ENCODE peak calls at places on chromosomes 12 and 14, in ten cellular contexts. One of them, this sample, is unnamed.

GRCh38 chr12:58041441-58041840 is 100.1 kb downstream of the ATP23 start:
- DNase-seq in keratinocyte: no peak
- DNase-seq in left lung: no peak
- DNase-seq in RWPE2: no peak
- DNase-seq in stomach: no peak
- DNase-seq in Peyer's patch: no peak
- DNase-seq in thoracic aorta: no peak
- DNase-seq in fibroblast of lung: no peak
- DNase-seq in aorta: no peak
- DNase-seq in adrenal gland: no peak
- DNase-seq in this sample: no peak

GRCh38 chr12:68367903-68368302 is 35.7 kb upstream of the MDM1 start:
- DNase-seq in left lung: no peak
- DNase-seq in fibroblast of lung: no peak
- DNase-seq in keratinocyte: no peak
- DNase-seq in RWPE2: no peak
- DNase-seq in thoracic aorta: no peak
- DNase-seq in stomach: no peak
- DNase-seq in aorta: no peak
- DNase-seq in adrenal gland: no peak
- DNase-seq in Peyer's patch: no peak
- DNase-seq in this sample: no peak

GRCh38 chr12:16421806-16422205 is 74.4 kb downstream of the MGST1 start:
- DNase-seq in RWPE2: no peak
- DNase-seq in adrenal gland: no peak
- DNase-seq in stomach: no peak
- DNase-seq in aorta: no peak
- DNase-seq in thoracic aorta: no peak
- DNase-seq in left lung: no peak
- DNase-seq in keratinocyte: no peak
- DNase-seq in Peyer's patch: no peak
- DNase-seq in fibroblast of lung: peak; percentile 4
- DNase-seq in this sample: no peak

GRCh38 chr12:52234226-52234810 is 1.3 kb downstream of the KRT7 start:
- DNase-seq in RWPE2: peak; percentile 21
- DNase-seq in left lung: no peak
- DNase-seq in adrenal gland: no peak
- DNase-seq in thoracic aorta: no peak
- DNase-seq in keratinocyte: no peak
- DNase-seq in aorta: peak; percentile 59
- DNase-seq in stomach: no peak
- DNase-seq in fibroblast of lung: no peak
- DNase-seq in Peyer's patch: no peak
- DNase-seq in this sample: no peak

GRCh38 chr12:102622618-102623017 is 142.3 kb upstream of the IGF1 start:
- DNase-seq in keratinocyte: no peak
- DNase-seq in fibroblast of lung: no peak
- DNase-seq in Peyer's patch: no peak
- DNase-seq in left lung: no peak
- DNase-seq in aorta: no peak
- DNase-seq in RWPE2: no peak
- DNase-seq in stomach: no peak
- DNase-seq in adrenal gland: no peak
- DNase-seq in thoracic aorta: no peak
- DNase-seq in this sample: no peak

GRCh38 chr14:81684696-81685095 is 151.0 kb upstream of the SEL1L start:
- DNase-seq in keratinocyte: no peak
- DNase-seq in thoracic aorta: no peak
- DNase-seq in Peyer's patch: no peak
- DNase-seq in adrenal gland: no peak
- DNase-seq in RWPE2: no peak
- DNase-seq in left lung: no peak
- DNase-seq in aorta: no peak
- DNase-seq in fibroblast of lung: no peak
- DNase-seq in stomach: no peak
- DNase-seq in this sample: no peak

GRCh38 chr12:132247718-132248438 is 81.5 kb downstream of the GALNT9 start:
- DNase-seq in thoracic aorta: no peak
- DNase-seq in adrenal gland: no peak
- DNase-seq in Peyer's patch: no peak
- DNase-seq in fibroblast of lung: no peak
- DNase-seq in stomach: no peak
- DNase-seq in keratinocyte: no peak
- DNase-seq in aorta: peak; percentile 59
- DNase-seq in left lung: peak; percentile 81
- DNase-seq in RWPE2: peak; percentile 62
- DNase-seq in this sample: no peak

GRCh38 chr14:28542040-28542439 is 224.5 kb upstream of the FOXG1 start:
- DNase-seq in thoracic aorta: no peak
- DNase-seq in RWPE2: no peak
- DNase-seq in adrenal gland: no peak
- DNase-seq in fibroblast of lung: peak; percentile 23
- DNase-seq in left lung: no peak
- DNase-seq in keratinocyte: no peak
- DNase-seq in aorta: no peak
- DNase-seq in Peyer's patch: no peak
- DNase-seq in stomach: no peak
- DNase-seq in this sample: no peak

GRCh38 chr12:108721824-108722223 is 9.5 kb downstream of the CORO1C start:
- DNase-seq in aorta: no peak
- DNase-seq in fibroblast of lung: no peak
- DNase-seq in Peyer's patch: no peak
- DNase-seq in RWPE2: no peak
- DNase-seq in thoracic aorta: no peak
- DNase-seq in left lung: no peak
- DNase-seq in keratinocyte: no peak
- DNase-seq in adrenal gland: no peak
- DNase-seq in stomach: no peak
- DNase-seq in this sample: no peak

GRCh38 chr12:108720757-108721514 is 10.4 kb downstream of the CORO1C start:
- DNase-seq in keratinocyte: no peak
- DNase-seq in Peyer's patch: no peak
- DNase-seq in stomach: no peak
- DNase-seq in adrenal gland: no peak
- DNase-seq in RWPE2: no peak
- DNase-seq in left lung: no peak
- DNase-seq in thoracic aorta: no peak
- DNase-seq in fibroblast of lung: peak; percentile 74
- DNase-seq in aorta: no peak
- DNase-seq in this sample: no peak

GRCh38 chr12:108722992-108723766 is 8.1 kb downstream of the CORO1C start:
- DNase-seq in adrenal gland: peak; percentile 42
- DNase-seq in fibroblast of lung: peak; percentile 96
- DNase-seq in thoracic aorta: no peak
- DNase-seq in aorta: no peak
- DNase-seq in left lung: no peak
- DNase-seq in keratinocyte: no peak
- DNase-seq in stomach: no peak
- DNase-seq in RWPE2: no peak
- DNase-seq in Peyer's patch: no peak
- DNase-seq in this sample: no peak

GRCh38 chr12:108724054-108724889 is 7.0 kb downstream of the CORO1C start:
- DNase-seq in keratinocyte: no peak
- DNase-seq in left lung: no peak
- DNase-seq in thoracic aorta: no peak
- DNase-seq in RWPE2: no peak
- DNase-seq in Peyer's patch: no peak
- DNase-seq in adrenal gland: peak; percentile 42
- DNase-seq in fibroblast of lung: peak; percentile 70
- DNase-seq in aorta: no peak
- DNase-seq in stomach: no peak
- DNase-seq in this sample: no peak

GRCh38 chr12:108722463-108722862 is 8.9 kb downstream of the CORO1C start:
- DNase-seq in aorta: no peak
- DNase-seq in keratinocyte: no peak
- DNase-seq in adrenal gland: no peak
- DNase-seq in stomach: no peak
- DNase-seq in thoracic aorta: no peak
- DNase-seq in fibroblast of lung: peak; percentile 35
- DNase-seq in RWPE2: no peak
- DNase-seq in Peyer's patch: no peak
- DNase-seq in left lung: no peak
- DNase-seq in this sample: no peak
- H3K4me1 ChIP-seq in aorta: peaks cover 8% of the 10 kb centered on the region
- H3K4me1 ChIP-seq in keratinocyte: peaks cover 61% of the 10 kb centered on the region
- H3K4me1 ChIP-seq in adrenal gland: peaks cover 44% of the 10 kb centered on the region
- H3K4me1 ChIP-seq in stomach: peaks cover 83% of the 10 kb centered on the region
- H3K4me1 ChIP-seq in thoracic aorta: peaks cover 69% of the 10 kb centered on the region
- H3K4me1 ChIP-seq in fibroblast of lung: peaks cover 49% of the 10 kb centered on the region
- H3K4me1 ChIP-seq in RWPE2: peaks cover 62% of the 10 kb centered on the region
- H3K4me1 ChIP-seq in Peyer's patch: no peaks in the 10 kb centered on the region
- H3K4me1 ChIP-seq in left lung: peaks cover 91% of the 10 kb centered on the region
- H3K4me1 ChIP-seq in this sample: peaks cover 7% of the 10 kb centered on the region

GRCh38 chr14:59221558-59221957 is 33.1 kb downstream of the DAAM1 start:
- DNase-seq in Peyer's patch: no peak
- DNase-seq in aorta: no peak
- DNase-seq in adrenal gland: no peak
- DNase-seq in thoracic aorta: no peak
- DNase-seq in fibroblast of lung: peak; percentile 47
- DNase-seq in keratinocyte: no peak
- DNase-seq in left lung: no peak
- DNase-seq in stomach: no peak
- DNase-seq in RWPE2: no peak
- DNase-seq in this sample: no peak
- H3K4me1 ChIP-seq in Peyer's patch: no peaks in the 10 kb centered on the region
- H3K4me1 ChIP-seq in aorta: peaks cover 17% of the 10 kb centered on the region
- H3K4me1 ChIP-seq in adrenal gland: peaks cover 8% of the 10 kb centered on the region
- H3K4me1 ChIP-seq in thoracic aorta: peaks cover 6% of the 10 kb centered on the region
- H3K4me1 ChIP-seq in fibroblast of lung: no peaks in the 10 kb centered on the region
- H3K4me1 ChIP-seq in keratinocyte: peaks cover 12% of the 10 kb centered on the region
- H3K4me1 ChIP-seq in left lung: no peaks in the 10 kb centered on the region
- H3K4me1 ChIP-seq in stomach: peaks cover 57% of the 10 kb centered on the region
- H3K4me1 ChIP-seq in RWPE2: peaks cover under 1% of the 10 kb centered on the region
- H3K4me1 ChIP-seq in this sample: peaks cover 16% of the 10 kb centered on the region

GRCh38 chr12:43292699-43293098 is 259.3 kb downstream of the ADAMTS20 start:
- DNase-seq in fibroblast of lung: peak; percentile 85
- DNase-seq in keratinocyte: no peak
- DNase-seq in thoracic aorta: no peak
- DNase-seq in adrenal gland: no peak
- DNase-seq in RWPE2: no peak
- DNase-seq in Peyer's patch: no peak
- DNase-seq in stomach: no peak
- DNase-seq in aorta: no peak
- DNase-seq in left lung: no peak
- DNase-seq in this sample: no peak

GRCh38 chr12:43293396-43293795 is 258.6 kb downstream of the ADAMTS20 start:
- DNase-seq in left lung: no peak
- DNase-seq in keratinocyte: no peak
- DNase-seq in stomach: no peak
- DNase-seq in fibroblast of lung: peak; percentile 81
- DNase-seq in RWPE2: no peak
- DNase-seq in aorta: no peak
- DNase-seq in thoracic aorta: no peak
- DNase-seq in adrenal gland: no peak
- DNase-seq in Peyer's patch: no peak
- DNase-seq in this sample: no peak

GRCh38 chr12:43289412-43289811 is 262.6 kb downstream of the ADAMTS20 start:
- DNase-seq in fibroblast of lung: peak; percentile 77
- DNase-seq in stomach: no peak
- DNase-seq in Peyer's patch: no peak
- DNase-seq in thoracic aorta: no peak
- DNase-seq in adrenal gland: peak; percentile 16
- DNase-seq in aorta: no peak
- DNase-seq in RWPE2: no peak
- DNase-seq in keratinocyte: no peak
- DNase-seq in left lung: no peak
- DNase-seq in this sample: peak; percentile 17

GRCh38 chr12:43290836-43291235 is 261.2 kb downstream of the ADAMTS20 start:
- DNase-seq in thoracic aorta: no peak
- DNase-seq in fibroblast of lung: peak; percentile 56
- DNase-seq in aorta: no peak
- DNase-seq in RWPE2: no peak
- DNase-seq in left lung: no peak
- DNase-seq in stomach: no peak
- DNase-seq in keratinocyte: no peak
- DNase-seq in adrenal gland: no peak
- DNase-seq in Peyer's patch: no peak
- DNase-seq in this sample: no peak

DNA sequence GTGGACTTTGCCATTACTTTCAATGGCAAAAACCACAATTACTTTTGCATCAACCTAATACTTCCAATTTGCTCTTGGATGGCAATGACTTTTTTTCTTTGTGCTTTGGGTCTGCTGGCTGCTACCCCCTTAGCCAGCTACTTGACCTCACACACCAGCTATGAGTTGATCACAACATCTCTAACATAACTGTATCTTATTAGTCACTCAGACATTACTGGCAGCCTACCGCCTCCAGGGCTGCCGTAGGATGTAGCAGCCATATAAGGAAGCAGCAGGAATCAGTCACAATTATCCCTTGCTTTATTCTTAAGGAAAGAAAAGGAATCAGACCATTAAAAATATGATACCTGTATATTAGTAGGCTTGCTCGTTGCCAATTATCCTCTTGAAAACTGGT is 260.5 kb downstream of the ADAMTS20 start:
- DNase-seq in thoracic aorta: no peak
- DNase-seq in stomach: no peak
- DNase-seq in Peyer's patch: no peak
- DNase-seq in RWPE2: no peak
- DNase-seq in aorta: no peak
- DNase-seq in keratinocyte: no peak
- DNase-seq in fibroblast of lung: peak; percentile 95
- DNase-seq in left lung: no peak
- DNase-seq in adrenal gland: no peak
- DNase-seq in this sample: no peak
- H3K4me1 ChIP-seq in thoracic aorta: no peaks in the 10 kb centered on the region
- H3K4me1 ChIP-seq in stomach: peaks cover 22% of the 10 kb centered on the region
- H3K4me1 ChIP-seq in Peyer's patch: no peaks in the 10 kb centered on the region
- H3K4me1 ChIP-seq in RWPE2: peaks cover 9% of the 10 kb centered on the region
- H3K4me1 ChIP-seq in aorta: no peaks in the 10 kb centered on the region
- H3K4me1 ChIP-seq in keratinocyte: peaks cover 16% of the 10 kb centered on the region
- H3K4me1 ChIP-seq in fibroblast of lung: peaks cover 3% of the 10 kb centered on the region
- H3K4me1 ChIP-seq in left lung: no peaks in the 10 kb centered on the region
- H3K4me1 ChIP-seq in adrenal gland: no peaks in the 10 kb centered on the region
- H3K4me1 ChIP-seq in this sample: peaks cover 1% of the 10 kb centered on the region

DNA sequence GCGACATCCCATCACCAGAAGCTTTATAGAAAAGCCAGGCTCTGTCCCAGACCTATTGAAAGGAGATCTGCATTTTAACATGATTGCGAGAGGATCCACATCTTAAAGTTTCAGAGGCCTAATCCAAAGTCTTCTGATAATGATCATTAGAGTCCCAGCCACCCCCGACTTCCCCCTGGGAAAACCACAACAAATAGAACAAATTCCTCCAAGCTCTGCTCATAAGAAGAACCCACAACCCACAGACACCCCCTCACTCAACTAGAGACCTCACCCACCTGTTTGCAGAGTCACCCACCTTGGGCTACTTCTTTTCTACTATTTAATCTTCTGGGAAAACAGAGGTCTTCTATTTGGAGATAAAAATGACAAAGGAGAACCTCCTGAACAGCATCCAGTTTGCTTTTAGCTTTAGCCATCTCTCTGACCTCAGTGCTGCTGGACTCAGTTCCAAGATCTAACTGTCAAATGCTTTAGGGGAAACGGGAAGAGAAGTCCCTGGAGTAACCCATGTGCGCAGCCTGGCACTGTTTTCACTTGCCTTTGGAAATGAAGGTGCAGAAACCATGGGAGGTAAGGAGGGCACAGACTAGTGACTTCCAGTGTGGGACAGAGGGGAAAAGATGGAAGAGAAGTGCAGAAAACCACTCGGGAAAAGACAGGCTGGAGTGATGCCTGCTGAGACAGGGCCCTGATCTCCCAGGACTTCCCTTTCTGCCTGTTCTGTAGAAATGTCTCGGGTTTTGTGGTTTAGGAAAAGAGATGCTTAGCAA is 124.9 kb upstream of the HIF1A start:
- DNase-seq in thoracic aorta: no peak
- DNase-seq in fibroblast of lung: peak; percentile 91
- DNase-seq in stomach: no peak
- DNase-seq in keratinocyte: no peak
- DNase-seq in RWPE2: no peak
- DNase-seq in Peyer's patch: no peak
- DNase-seq in left lung: no peak
- DNase-seq in adrenal gland: no peak
- DNase-seq in aorta: no peak
- DNase-seq in this sample: no peak
- H3K4me1 ChIP-seq in thoracic aorta: peaks cover 13% of the 10 kb centered on the region
- H3K4me1 ChIP-seq in fibroblast of lung: peaks cover 34% of the 10 kb centered on the region
- H3K4me1 ChIP-seq in stomach: peaks cover 30% of the 10 kb centered on the region
- H3K4me1 ChIP-seq in keratinocyte: peaks cover 74% of the 10 kb centered on the region
- H3K4me1 ChIP-seq in RWPE2: peaks cover 80% of the 10 kb centered on the region
- H3K4me1 ChIP-seq in Peyer's patch: no peaks in the 10 kb centered on the region
- H3K4me1 ChIP-seq in left lung: peaks cover 88% of the 10 kb centered on the region
- H3K4me1 ChIP-seq in adrenal gland: peaks cover 53% of the 10 kb centered on the region
- H3K4me1 ChIP-seq in aorta: no peaks in the 10 kb centered on the region
- H3K4me1 ChIP-seq in this sample: peaks cover 8% of the 10 kb centered on the region

This sample was measured in ovary.